ENCODE peak calls at places on chromosomes 16 and 17, in ten cellular contexts. A is sigmoid colon; H is hepatic stellate cell; R is GM04504; W is activated CD4-positive, alpha-beta T cell treated with anti-CD3 and anti-CD28 coated beads, Interleukin-2, amount 50 U/mL, for 1 hour; Z is amniotic epithelial cell; E is endothelial cell; Q is CD8-positive, alpha-beta T cell; U is nucleus accumbens; L is lower leg skin. T is an unnamed sample.

GRCh38 chr17:74153456-74153810 is 50.0 kb upstream of the RPL38 start:
- DNase-seq in A (no peak), H (no peak), R (no peak), W (no peak), Z (no peak), E (no peak), Q (no peak), U (no peak), L (peak), T (no peak)

GRCh38 chr17:22158364-22158763 is 466.0 kb downstream of the KCNJ18 start:
- DNase-seq in A (no peak), H (no peak), R (no peak), W (no peak), Z (no peak), E (no peak), Q (no peak), U (no peak), L (no peak), T (no peak)

GRCh38 chr16:56932588-56933265 is 785 bp downstream of the HERPUD1 start:
- DNase-seq in A (peak), H (peak), R (no peak), W (peak), Z (peak), E (peak), Q (peak), U (no peak), L (peak), T (peak)

GRCh38 chr17:72826602-72827001 is 265.9 kb downstream of the SLC39A11 start:
- DNase-seq in A (no peak), H (no peak), R (no peak), W (no peak), Z (peak), E (no peak), Q (no peak), U (no peak), L (no peak), T (no peak)

GRCh38 chr16:14495213-14496046 is 134.6 kb downstream of the PARN start:
- DNase-seq in A (no peak), H (no peak), R (no peak), W (no peak), Z (no peak), E (no peak), Q (no peak), U (no peak), L (no peak), T (no peak)

GRCh38 chr16:668519-669171 is 713 bp downstream of the RHOT2 start:
- DNase-seq in A (no peak), H (peak), R (no peak), W (no peak), Z (no peak), E (no peak), Q (no peak), U (no peak), L (no peak), T (no peak)

GRCh38 chr17:50267074-50267841 is 7.0 kb upstream of the TMEM92 start:
- DNase-seq in A (peak), H (peak), R (no peak), W (no peak), Z (no peak), E (no peak), Q (no peak), U (no peak), L (peak), T (no peak)

GRCh38 chr16:49858200-49859129 is 2.6 kb upstream of the ZNF423 start:
- DNase-seq in A (peak), H (peak), R (no peak), W (no peak), Z (no peak), E (peak), Q (no peak), U (no peak), L (peak), T (peak)

GRCh38 chr16:57660715-57661463 is 7.2 kb upstream of the ADGRG3 start:
- DNase-seq in A (no peak), H (no peak), R (no peak), W (no peak), Z (no peak), E (no peak), Q (no peak), U (no peak), L (no peak), T (no peak)

GRCh38 chr16:89478576-89479221 is 11.7 kb downstream of the ANKRD11 start:
- DNase-seq in A (no peak), H (peak), R (no peak), W (no peak), Z (peak), E (no peak), Q (peak), U (no peak), L (no peak), T (no peak)

GRCh38 chr16:69223882-69224281 is 36.9 kb downstream of the SNTB2 start:
- DNase-seq in A (no peak), H (no peak), R (peak), W (no peak), Z (peak), E (no peak), Q (no peak), U (no peak), L (no peak), T (no peak)

GRCh38 chr17:32625971-32626370 is 139.2 kb downstream of the CDK5R1 start:
- DNase-seq in A (no peak), H (no peak), R (no peak), W (no peak), Z (no peak), E (no peak), Q (no peak), U (no peak), L (no peak), T (no peak)

GRCh38 chr16:75506107-75506506 is 10.9 kb upstream of the CHST6 start:
- DNase-seq in A (no peak), H (no peak), R (no peak), W (no peak), Z (no peak), E (no peak), Q (no peak), U (no peak), L (no peak), T (no peak)

GRCh38 chr16:4990415-4990814 is 32.3 kb downstream of the SEC14L5 start:
- DNase-seq in A (no peak), H (no peak), R (no peak), W (no peak), Z (no peak), E (no peak), Q (no peak), U (no peak), L (no peak), T (no peak)

GRCh38 chr16:88938933-88939813 is 37.8 kb downstream of the CBFA2T3 start:
- DNase-seq in A (no peak), H (no peak), R (no peak), W (no peak), Z (no peak), E (no peak), Q (no peak), U (no peak), L (no peak), T (no peak)

GRCh38 chr17:42760652-42761581 is at the start of gene RAMP2:
- DNase-seq in A (peak), H (peak), R (no peak), W (no peak), Z (no peak), E (peak), Q (no peak), U (no peak), L (peak), T (peak)

GRCh38 chr17:21061971-21062526 is 19.2 kb upstream of the USP22 start:
- DNase-seq in A (no peak), H (no peak), R (no peak), W (no peak), Z (no peak), E (no peak), Q (no peak), U (no peak), L (no peak), T (no peak)

GRCh38 chr16:85394511-85395206 is 218.5 kb upstream of the GSE1 start:
- DNase-seq in A (peak), H (no peak), R (no peak), W (no peak), Z (no peak), E (no peak), Q (no peak), U (no peak), L (peak), T (peak)

GRCh38 chr17:559699-560378 is 154.8 kb downstream of the VPS53 start:
- DNase-seq in A (peak), H (peak), R (peak), W (no peak), Z (peak), E (no peak), Q (no peak), U (no peak), L (no peak), T (no peak)

T was measured in cardiac septum.